ENCODE peak calls at places on chromosomes 13 and 19, in ten cellular contexts. One of them, this sample, is unnamed.

GRCh38 chr19:13010038-13010991 is 15.0 kb downstream of the NFIX start:
- DNase-seq in OCI-LY7: no peak
- DNase-seq in ELR: no peak
- DNase-seq in glutamatergic neuron: no peak
- DNase-seq in NCI-H1930: no peak
- DNase-seq in psoas muscle: peak; percentile 80
- DNase-seq in IMR-90: no peak
- DNase-seq in cardiac septum: no peak
- DNase-seq in ACHN: no peak
- DNase-seq in GM06990: no peak
- DNase-seq in this sample: no peak

GRCh38 chr19:47595937-47596336 is 13.0 kb upstream of the BICRA start:
- DNase-seq in OCI-LY7: no peak
- DNase-seq in ELR: peak; percentile 39
- DNase-seq in glutamatergic neuron: no peak
- DNase-seq in NCI-H1930: no peak
- DNase-seq in psoas muscle: no peak
- DNase-seq in IMR-90: no peak
- DNase-seq in cardiac septum: no peak
- DNase-seq in ACHN: no peak
- DNase-seq in GM06990: no peak
- DNase-seq in this sample: no peak

GRCh38 chr13:107138987-107139386 is 571.0 kb upstream of the ARGLU1 start:
- DNase-seq in OCI-LY7: no peak
- DNase-seq in ELR: no peak
- DNase-seq in glutamatergic neuron: no peak
- DNase-seq in NCI-H1930: no peak
- DNase-seq in psoas muscle: no peak
- DNase-seq in IMR-90: no peak
- DNase-seq in cardiac septum: no peak
- DNase-seq in ACHN: no peak
- DNase-seq in GM06990: no peak
- DNase-seq in this sample: no peak

GRCh38 chr19:17933414-17934129 is 757 bp downstream of the CCDC124 start:
- DNase-seq in OCI-LY7: no peak
- DNase-seq in ELR: peak; percentile 72
- DNase-seq in glutamatergic neuron: no peak
- DNase-seq in NCI-H1930: no peak
- DNase-seq in psoas muscle: no peak
- DNase-seq in IMR-90: peak; percentile 42
- DNase-seq in cardiac septum: no peak
- DNase-seq in ACHN: peak; percentile 21
- DNase-seq in GM06990: no peak
- DNase-seq in this sample: peak; percentile 88

GRCh38 chr19:15396436-15396835 is 16.8 kb upstream of the AKAP8 start:
- DNase-seq in OCI-LY7: no peak
- DNase-seq in ELR: no peak
- DNase-seq in glutamatergic neuron: no peak
- DNase-seq in NCI-H1930: no peak
- DNase-seq in psoas muscle: no peak
- DNase-seq in IMR-90: no peak
- DNase-seq in cardiac septum: no peak
- DNase-seq in ACHN: no peak
- DNase-seq in GM06990: no peak
- DNase-seq in this sample: no peak

GRCh38 chr13:39954476-39954875 is 299.0 kb downstream of the COG6 start:
- DNase-seq in OCI-LY7: no peak
- DNase-seq in ELR: no peak
- DNase-seq in glutamatergic neuron: no peak
- DNase-seq in NCI-H1930: no peak
- DNase-seq in psoas muscle: no peak
- DNase-seq in IMR-90: no peak
- DNase-seq in cardiac septum: no peak
- DNase-seq in ACHN: no peak
- DNase-seq in GM06990: no peak
- DNase-seq in this sample: no peak

GRCh38 chr13:99057310-99057975 is 79.6 kb upstream of the DOCK9 start:
- DNase-seq in OCI-LY7: no peak
- DNase-seq in ELR: no peak
- DNase-seq in glutamatergic neuron: no peak
- DNase-seq in NCI-H1930: no peak
- DNase-seq in psoas muscle: no peak
- DNase-seq in IMR-90: peak; percentile 31
- DNase-seq in cardiac septum: no peak
- DNase-seq in ACHN: no peak
- DNase-seq in GM06990: no peak
- DNase-seq in this sample: peak; percentile 27

GRCh38 chr13:36530050-36530789 is 97.9 kb downstream of the CCNA1 start:
- DNase-seq in OCI-LY7: no peak
- DNase-seq in ELR: no peak
- DNase-seq in glutamatergic neuron: no peak
- DNase-seq in NCI-H1930: no peak
- DNase-seq in psoas muscle: no peak
- DNase-seq in IMR-90: no peak
- DNase-seq in cardiac septum: no peak
- DNase-seq in ACHN: peak; percentile 72
- DNase-seq in GM06990: no peak
- DNase-seq in this sample: peak; percentile 69

GRCh38 chr13:45242070-45242469 is 41.2 kb upstream of the KCTD4 start:
- DNase-seq in OCI-LY7: no peak
- DNase-seq in ELR: peak; percentile 49
- DNase-seq in glutamatergic neuron: no peak
- DNase-seq in NCI-H1930: no peak
- DNase-seq in psoas muscle: no peak
- DNase-seq in IMR-90: peak; percentile 53
- DNase-seq in cardiac septum: no peak
- DNase-seq in ACHN: peak; percentile 51
- DNase-seq in GM06990: no peak
- DNase-seq in this sample: peak; percentile 57

GRCh38 chr19:12868540-12869112 is 12.6 kb downstream of the DNASE2 start:
- DNase-seq in OCI-LY7: peak; percentile 67
- DNase-seq in ELR: no peak
- DNase-seq in glutamatergic neuron: no peak
- DNase-seq in NCI-H1930: no peak
- DNase-seq in psoas muscle: no peak
- DNase-seq in IMR-90: no peak
- DNase-seq in cardiac septum: no peak
- DNase-seq in ACHN: no peak
- DNase-seq in GM06990: no peak
- DNase-seq in this sample: no peak

GRCh38 chr19:39128511-39129079 is 3.0 kb downstream of the PAK4 start:
- DNase-seq in OCI-LY7: no peak
- DNase-seq in ELR: no peak
- DNase-seq in glutamatergic neuron: no peak
- DNase-seq in NCI-H1930: no peak
- DNase-seq in psoas muscle: no peak
- DNase-seq in IMR-90: no peak
- DNase-seq in cardiac septum: no peak
- DNase-seq in ACHN: no peak
- DNase-seq in GM06990: no peak
- DNase-seq in this sample: no peak

GRCh38 chr19:45340899-45341453 is 426 bp downstream of the KLC3 start:
- DNase-seq in OCI-LY7: no peak
- DNase-seq in ELR: no peak
- DNase-seq in glutamatergic neuron: no peak
- DNase-seq in NCI-H1930: no peak
- DNase-seq in psoas muscle: no peak
- DNase-seq in IMR-90: peak; percentile 8
- DNase-seq in cardiac septum: no peak
- DNase-seq in ACHN: no peak
- DNase-seq in GM06990: no peak
- DNase-seq in this sample: peak; percentile 46

GRCh38 chr13:85864963-85865530 is 65.8 kb upstream of the SLITRK6 start:
- DNase-seq in OCI-LY7: peak; percentile 10
- DNase-seq in ELR: peak; percentile 68
- DNase-seq in glutamatergic neuron: no peak
- DNase-seq in NCI-H1930: no peak
- DNase-seq in psoas muscle: no peak
- DNase-seq in IMR-90: peak; percentile 38
- DNase-seq in cardiac septum: no peak
- DNase-seq in ACHN: peak; percentile 40
- DNase-seq in GM06990: no peak
- DNase-seq in this sample: peak; percentile 28

GRCh38 chr13:95880346-95880745 is 172.9 kb downstream of the UGGT2 start:
- DNase-seq in OCI-LY7: no peak
- DNase-seq in ELR: no peak
- DNase-seq in glutamatergic neuron: no peak
- DNase-seq in NCI-H1930: no peak
- DNase-seq in psoas muscle: no peak
- DNase-seq in IMR-90: peak; percentile 18
- DNase-seq in cardiac septum: no peak
- DNase-seq in ACHN: no peak
- DNase-seq in GM06990: no peak
- DNase-seq in this sample: no peak

GRCh38 chr13:112897956-112898785 is 70.8 kb upstream of the MCF2L start:
- DNase-seq in OCI-LY7: no peak
- DNase-seq in ELR: no peak
- DNase-seq in glutamatergic neuron: peak; percentile 14
- DNase-seq in NCI-H1930: no peak
- DNase-seq in psoas muscle: peak; percentile 39
- DNase-seq in IMR-90: no peak
- DNase-seq in cardiac septum: peak; percentile 50
- DNase-seq in ACHN: no peak
- DNase-seq in GM06990: no peak
- DNase-seq in this sample: no peak

GRCh38 chr13:31846984-31847752 is 107.8 kb downstream of the RXFP2 start:
- DNase-seq in OCI-LY7: no peak
- DNase-seq in ELR: peak; percentile 34
- DNase-seq in glutamatergic neuron: no peak
- DNase-seq in NCI-H1930: no peak
- DNase-seq in psoas muscle: peak; percentile 59
- DNase-seq in IMR-90: no peak
- DNase-seq in cardiac septum: no peak
- DNase-seq in ACHN: no peak
- DNase-seq in GM06990: no peak
- DNase-seq in this sample: no peak

GRCh38 chr13:100483836-100484381 is 104.7 kb downstream of the GGACT start:
- DNase-seq in OCI-LY7: no peak
- DNase-seq in ELR: no peak
- DNase-seq in glutamatergic neuron: no peak
- DNase-seq in NCI-H1930: no peak
- DNase-seq in psoas muscle: no peak
- DNase-seq in IMR-90: no peak
- DNase-seq in cardiac septum: no peak
- DNase-seq in ACHN: no peak
- DNase-seq in GM06990: no peak
- DNase-seq in this sample: no peak

GRCh38 chr19:17847538-17848366 is at the start of gene JAK3:
- DNase-seq in OCI-LY7: peak; percentile 87
- DNase-seq in ELR: peak; percentile 63
- DNase-seq in glutamatergic neuron: peak; percentile 87
- DNase-seq in NCI-H1930: no peak
- DNase-seq in psoas muscle: no peak
- DNase-seq in IMR-90: peak; percentile 46
- DNase-seq in cardiac septum: peak; percentile 91
- DNase-seq in ACHN: no peak
- DNase-seq in GM06990: peak; percentile 88
- DNase-seq in this sample: no peak

GRCh38 chr19:54482889-54483288 is 9.8 kb upstream of the CDC42EP5 start:
- DNase-seq in OCI-LY7: no peak
- DNase-seq in ELR: no peak
- DNase-seq in glutamatergic neuron: no peak
- DNase-seq in NCI-H1930: no peak
- DNase-seq in psoas muscle: no peak
- DNase-seq in IMR-90: no peak
- DNase-seq in cardiac septum: no peak
- DNase-seq in ACHN: no peak
- DNase-seq in GM06990: no peak
- DNase-seq in this sample: no peak

GRCh38 chr19:38971672-38972071 is 3.9 kb downstream of the FBXO17 start:
- DNase-seq in OCI-LY7: no peak
- DNase-seq in ELR: peak; percentile 10
- DNase-seq in glutamatergic neuron: no peak
- DNase-seq in NCI-H1930: no peak
- DNase-seq in psoas muscle: no peak
- DNase-seq in IMR-90: no peak
- DNase-seq in cardiac septum: no peak
- DNase-seq in ACHN: no peak
- DNase-seq in GM06990: no peak
- DNase-seq in this sample: no peak

GRCh38 chr19:48051345-48052033 is 7.6 kb upstream of the CABP5 start:
- DNase-seq in OCI-LY7: no peak
- DNase-seq in ELR: no peak
- DNase-seq in glutamatergic neuron: no peak
- DNase-seq in NCI-H1930: no peak
- DNase-seq in psoas muscle: no peak
- DNase-seq in IMR-90: no peak
- DNase-seq in cardiac septum: no peak
- DNase-seq in ACHN: no peak
- DNase-seq in GM06990: no peak
- DNase-seq in this sample: no peak

GRCh38 chr19:39240421-39240820 is 4.4 kb downstream of the IFNL3 start:
- DNase-seq in OCI-LY7: no peak
- DNase-seq in ELR: no peak
- DNase-seq in glutamatergic neuron: no peak
- DNase-seq in NCI-H1930: no peak
- DNase-seq in psoas muscle: no peak
- DNase-seq in IMR-90: no peak
- DNase-seq in cardiac septum: no peak
- DNase-seq in ACHN: no peak
- DNase-seq in GM06990: no peak
- DNase-seq in this sample: no peak

GRCh38 chr19:17451820-17452219 is 3.4 kb upstream of the TMEM221 start:
- DNase-seq in OCI-LY7: no peak
- DNase-seq in ELR: no peak
- DNase-seq in glutamatergic neuron: no peak
- DNase-seq in NCI-H1930: no peak
- DNase-seq in psoas muscle: no peak
- DNase-seq in IMR-90: no peak
- DNase-seq in cardiac septum: no peak
- DNase-seq in ACHN: no peak
- DNase-seq in GM06990: no peak
- DNase-seq in this sample: no peak

GRCh38 chr13:97005631-97006262 is 11.5 kb upstream of the OXGR1 start:
- DNase-seq in OCI-LY7: no peak
- DNase-seq in ELR: peak; percentile 59
- DNase-seq in glutamatergic neuron: no peak
- DNase-seq in NCI-H1930: no peak
- DNase-seq in psoas muscle: no peak
- DNase-seq in IMR-90: peak; percentile 76
- DNase-seq in cardiac septum: no peak
- DNase-seq in ACHN: no peak
- DNase-seq in GM06990: no peak
- DNase-seq in this sample: peak; percentile 42

GRCh38 chr19:46866407-46867132 is 5.8 kb downstream of the ARHGAP35 start:
- DNase-seq in OCI-LY7: no peak
- DNase-seq in ELR: peak; percentile 44
- DNase-seq in glutamatergic neuron: no peak
- DNase-seq in NCI-H1930: no peak
- DNase-seq in psoas muscle: no peak
- DNase-seq in IMR-90: no peak
- DNase-seq in cardiac septum: no peak
- DNase-seq in ACHN: no peak
- DNase-seq in GM06990: no peak
- DNase-seq in this sample: no peak